ENCODE peak calls at places on chromosomes 7 and 10, in four cellular contexts. X, M, H and T are unnamed samples. For H3K27me3, the result is how much of the 10 kb centered on the place peaks cover.

GRCh38 chr7:101146-101545 is 91.2 kb upstream of the FAM20C start:
- DNase-seq in X (no peak), M (no peak), H (no peak), T (no peak)

GRCh38 chr10:132497083-132497680 is 40.4 kb upstream of the INPP5A start:
- DNase-seq in X (peak), M (no peak), H (no peak), T (no peak)

GRCh38 chr10:12921163-12921562 is 80.3 kb downstream of the CCDC3 start:
- DNase-seq in X (no peak), M (no peak), H (no peak), T (no peak)

GRCh38 chr7:151260883-151261282 is 12.4 kb upstream of the SMARCD3 start:
- DNase-seq in X (peak), M (no peak), H (no peak), T (no peak)

GRCh38 chr7:47571355-47572100 is 10.4 kb downstream of the TNS3 start:
- DNase-seq in X (peak), M (peak), H (peak), T (no peak)

GRCh38 chr7:133568544-133568943 is 315.7 kb downstream of the EXOC4 start:
- DNase-seq in X (no peak), M (no peak), H (no peak), T (no peak)

GRCh38 chr10:104478380-104478779 is 124.7 kb downstream of the CFAP58 start:
- DNase-seq in X (no peak), M (no peak), H (no peak), T (no peak)

GRCh38 chr7:30708983-30709382 is 26.7 kb upstream of the CRHR2 start:
- DNase-seq in X (peak), M (no peak), H (no peak), T (no peak)

DNA sequence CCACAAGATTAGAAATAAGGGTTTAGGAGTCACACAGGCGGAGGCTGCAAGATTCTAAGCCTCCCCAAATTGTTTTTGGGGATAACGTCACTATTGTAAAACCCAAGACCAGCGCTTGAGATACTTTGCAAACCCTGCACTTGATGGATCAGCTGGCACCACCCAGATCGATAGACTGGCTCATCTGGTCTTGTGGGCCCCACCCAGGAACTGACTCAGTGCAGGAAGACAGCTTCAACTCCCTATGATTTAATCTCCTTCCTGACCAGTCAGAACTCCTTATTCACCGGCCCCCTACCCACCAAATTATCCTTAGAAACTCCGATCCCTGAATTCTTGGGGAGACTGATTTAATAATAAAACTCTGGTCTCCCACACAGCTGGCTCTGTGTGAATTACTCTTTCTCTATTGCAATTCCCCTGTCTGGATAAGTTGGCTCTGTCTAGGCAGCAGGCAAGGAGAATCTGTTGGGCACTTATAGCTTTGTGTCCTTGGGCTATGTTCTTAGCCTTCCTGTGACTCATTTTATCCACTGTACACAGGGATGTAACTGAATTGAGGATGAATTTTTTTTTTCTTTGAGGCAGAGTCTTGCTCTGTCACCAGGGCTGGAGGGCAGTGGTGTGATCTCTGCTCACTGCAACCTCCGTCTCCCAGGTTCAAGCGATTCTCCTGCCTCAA is 64.4 kb upstream of the CARD11 start:
- DNase-seq in X (no peak), M (no peak), H (no peak), T (no peak)
- H3K4me3 ChIP-seq in X (no peak), M (no peak), H (no peak), T (no peak)

DNA sequence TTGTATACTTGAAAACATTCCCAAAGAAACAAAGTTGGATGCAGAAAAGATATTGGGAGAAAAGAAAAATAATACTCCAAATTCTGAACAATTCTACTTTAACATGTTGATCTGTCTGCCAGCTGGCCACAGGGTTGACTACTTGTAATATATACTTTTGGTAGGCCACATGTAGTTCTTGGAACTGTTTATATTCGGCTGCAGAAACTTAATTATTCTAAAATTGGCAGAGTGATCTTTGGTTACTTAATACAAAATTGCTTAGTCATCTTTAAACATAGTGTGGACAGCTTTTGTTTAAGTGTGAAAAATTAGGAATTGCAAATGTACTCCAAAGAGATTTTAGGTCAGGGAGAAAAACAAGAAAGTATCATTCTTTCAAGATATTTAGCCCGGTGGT is 76.0 kb downstream of the CALD1 start:
- DNase-seq in X (no peak), M (no peak), H (no peak), T (no peak)
- H3K27ac ChIP-seq in X (no peak), M (peak), H (peak), T (peak)

GRCh38 chr10:95263864-95264226 is 27.0 kb downstream of the PDLIM1 start:
- DNase-seq in X (no peak), M (no peak), H (no peak), T (no peak)
- H3K27me3 ChIP-seq in X (under half), M (under half), H (under half), T (under half)

GRCh38 chr10:74314166-74314565 is 163.1 kb downstream of the ADK start:
- DNase-seq in X (no peak), M (no peak), H (no peak), T (no peak)
- H3K4me3 ChIP-seq in X (no peak), M (no peak), H (no peak), T (no peak)